ENCODE peak calls at places on chromosomes 7 and 10, in five cellular contexts. S is GM12865; Y is stimulated activated CD4-positive, alpha-beta T cell treated with anti-CD3 and anti-CD28 coated beads, Interleukin-12 subunit alpha, Interleukin-12 subunit beta, amount 100 ng/mL, for 24 hours; T is mucosa of gallbladder; C is NCI-H187 treated with DMSO at 0.1 percent for 48 hours. I is an unnamed sample.

GRCh38 chr10:99850041-99850766 is 67.8 kb downstream of the ABCC2 start:
- DNase-seq in S (no peak), Y (no peak), T (no peak), C (no peak), I (no peak)

GRCh38 chr10:45000138-45000763 is 472 bp upstream of the ZNF22 start:
- DNase-seq in S (no peak), Y (no peak), T (peak; percentile 84), C (no peak), I (no peak)

GRCh38 chr7:28266377-28266776 is 85.8 kb upstream of the JAZF1 start:
- DNase-seq in S (no peak), Y (no peak), T (no peak), C (no peak), I (no peak)

GRCh38 chr10:49737474-49738201 is 24.5 kb downstream of the OGDHL start:
- DNase-seq in S (no peak), Y (no peak), T (no peak), C (no peak), I (no peak)

GRCh38 chr10:18647151-18647550 is 4.2 kb downstream of the NSUN6 start:
- DNase-seq in S (no peak), Y (no peak), T (no peak), C (no peak), I (no peak)

GRCh38 chr7:39260279-39260844 is 282.7 kb downstream of the POU6F2 start:
- DNase-seq in S (no peak), Y (no peak), T (no peak), C (no peak), I (no peak)

GRCh38 chr7:130932088-130932487 is 198.1 kb upstream of the KLF14 start:
- DNase-seq in S (no peak), Y (no peak), T (no peak), C (no peak), I (no peak)

GRCh38 chr10:46226232-46226631 is 60.6 kb upstream of the ANTXRL start:
- DNase-seq in S (no peak), Y (no peak), T (no peak), C (no peak), I (no peak)

GRCh38 chr10:95513941-95514392 is 47.2 kb downstream of the SORBS1 start:
- DNase-seq in S (peak; percentile 13), Y (peak; percentile 9), T (peak; percentile 68), C (no peak), I (peak; percentile 34)

GRCh38 chr10:22427101-22427500 is 81.8 kb downstream of the SPAG6 start:
- DNase-seq in S (peak; percentile 45), Y (no peak), T (no peak), C (no peak), I (peak; percentile 13)

GRCh38 chr10:32582946-32583345 is 137.0 kb downstream of the CCDC7 start:
- DNase-seq in S (no peak), Y (no peak), T (no peak), C (no peak), I (no peak)

GRCh38 chr7:18425227-18425626 is 70.3 kb upstream of the HDAC9 start:
- DNase-seq in S (no peak), Y (no peak), T (no peak), C (no peak), I (no peak)

GRCh38 chr10:131812736-131813604 is 87.8 kb upstream of the PPP2R2D start:
- DNase-seq in S (no peak), Y (no peak), T (peak; percentile 7), C (no peak), I (no peak)

GRCh38 chr7:47552631-47553030 is 29.3 kb downstream of the TNS3 start:
- DNase-seq in S (peak; percentile 69), Y (no peak), T (no peak), C (no peak), I (no peak)

GRCh38 chr7:106864298-106865081 is 592 bp upstream of the PIK3CG start:
- DNase-seq in S (peak; percentile 61), Y (no peak), T (no peak), C (no peak), I (no peak)